ENCODE peak calls at places on chromosome 15, in seven cellular contexts. Q is IMR-90, I is neuronal stem cell, Y is H9, O is H1, X is trophoblast cell, G is mesenchymal stem cell. L is an unnamed sample.

GRCh38 chr15:74206801-74207281 is 4.3 kb upstream of the STRA6 start:
- DNase-seq in Q (no peak), I (no peak), Y (no peak), O (no peak), X (no peak), G (no peak), L (no peak)

GRCh38 chr15:56984681-56985515 is 66.5 kb downstream of the TCF12 start:
- DNase-seq in Q (peak), I (no peak), Y (no peak), O (no peak), X (peak), G (no peak), L (no peak)

GRCh38 chr15:100001405-100001804 is 268.2 kb upstream of the LYSMD4 start:
- DNase-seq in Q (no peak), I (no peak), Y (no peak), O (no peak), X (no peak), G (no peak), L (no peak)

GRCh38 chr15:45573961-45574629 is 13.1 kb upstream of the BLOC1S6 start:
- DNase-seq in Q (no peak), I (peak), Y (peak), O (peak), X (peak), G (peak), L (peak)

GRCh38 chr15:48922046-48922445 is 41.7 kb downstream of the SHC4 start:
- DNase-seq in Q (no peak), I (no peak), Y (no peak), O (no peak), X (peak), G (no peak), L (no peak)

GRCh38 chr15:99386429-99386828 is 135.1 kb downstream of the LRRC28 start:
- DNase-seq in Q (no peak), I (no peak), Y (no peak), O (no peak), X (no peak), G (no peak), L (no peak)

GRCh38 chr15:31235298-31236183 is 91.1 kb upstream of the KLF13 start:
- DNase-seq in Q (no peak), I (no peak), Y (no peak), O (no peak), X (no peak), G (peak), L (no peak)

GRCh38 chr15:74873756-74874424 is 725 bp upstream of the SCAMP2 start:
- DNase-seq in Q (no peak), I (no peak), Y (no peak), O (no peak), X (peak), G (peak), L (peak)

GRCh38 chr15:41340189-41340695 is 7.6 kb downstream of the NUSAP1 start:
- DNase-seq in Q (no peak), I (no peak), Y (no peak), O (no peak), X (no peak), G (no peak), L (no peak)

GRCh38 chr15:74489518-74490338 is 28.8 kb upstream of the UBL7 start:
- DNase-seq in Q (peak), I (peak), Y (peak), O (peak), X (peak), G (peak), L (peak)

GRCh38 chr15:49624046-49624445 is 3.2 kb downstream of the DTWD1 start:
- DNase-seq in Q (peak), I (no peak), Y (no peak), O (no peak), X (no peak), G (peak), L (no peak)

GRCh38 chr15:47616876-47617275 is 100.4 kb upstream of the SEMA6D start:
- DNase-seq in Q (no peak), I (no peak), Y (no peak), O (no peak), X (peak), G (no peak), L (no peak)

GRCh38 chr15:56929389-56929788 is 10.9 kb downstream of the TCF12 start:
- DNase-seq in Q (peak), I (no peak), Y (no peak), O (no peak), X (no peak), G (peak), L (no peak)

GRCh38 chr15:73985101-73985873 is 6.8 kb downstream of the STOML1 start:
- DNase-seq in Q (peak), I (no peak), Y (no peak), O (no peak), X (no peak), G (no peak), L (no peak)

GRCh38 chr15:38414351-38414750 is 39.6 kb upstream of the FAM98B start:
- DNase-seq in Q (peak), I (peak), Y (peak), O (peak), X (peak), G (peak), L (peak)

DNA sequence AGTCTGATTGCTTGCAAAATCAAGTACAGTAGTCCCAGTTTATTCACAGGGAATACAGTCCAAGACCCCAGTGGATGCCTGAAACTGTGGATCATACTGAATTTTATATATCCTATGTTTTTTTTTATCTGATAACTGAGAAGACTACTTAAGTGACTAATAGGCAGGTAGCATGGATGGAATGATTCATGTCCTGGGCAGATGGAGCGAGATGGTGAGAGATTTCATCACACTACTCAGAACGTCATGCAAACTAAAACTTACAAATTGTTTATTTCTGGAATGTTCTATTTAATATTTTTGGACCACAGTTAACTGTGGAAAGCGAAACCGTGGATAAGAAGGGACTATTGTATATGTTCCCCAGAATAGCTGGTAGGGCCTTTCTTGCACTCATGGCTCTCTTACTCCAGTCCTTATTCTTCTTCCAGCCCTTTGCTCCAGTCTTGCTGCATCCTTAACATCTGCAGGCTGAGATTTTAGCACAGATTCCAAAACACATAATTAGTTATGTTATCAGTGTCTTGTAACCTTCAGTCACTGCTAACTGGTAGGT is 290.0 kb downstream of the ADAMTSL3 start:
- DNase-seq in Q (peak), I (no peak), Y (no peak), O (no peak), X (peak), G (no peak), L (no peak)
- H4K8ac ChIP-seq in Q (no peak), I (no peak), Y (no peak), O (no peak), X (no peak), G (no peak), L (no peak)

GRCh38 chr15:81828135-81828534 is 217.7 kb downstream of the MEX3B start:
- DNase-seq in Q (no peak), I (no peak), Y (no peak), O (no peak), X (no peak), G (no peak), L (no peak)

GRCh38 chr15:81835731-81836130 is 210.1 kb downstream of the MEX3B start:
- DNase-seq in Q (no peak), I (no peak), Y (no peak), O (no peak), X (no peak), G (no peak), L (no peak)

GRCh38 chr15:81829918-81830317 is 215.9 kb downstream of the MEX3B start:
- DNase-seq in Q (no peak), I (no peak), Y (no peak), O (no peak), X (no peak), G (no peak), L (no peak)

GRCh38 chr15:81825136-81825535 is 220.7 kb downstream of the MEX3B start:
- DNase-seq in Q (no peak), I (no peak), Y (no peak), O (no peak), X (no peak), G (no peak), L (no peak)

DNA sequence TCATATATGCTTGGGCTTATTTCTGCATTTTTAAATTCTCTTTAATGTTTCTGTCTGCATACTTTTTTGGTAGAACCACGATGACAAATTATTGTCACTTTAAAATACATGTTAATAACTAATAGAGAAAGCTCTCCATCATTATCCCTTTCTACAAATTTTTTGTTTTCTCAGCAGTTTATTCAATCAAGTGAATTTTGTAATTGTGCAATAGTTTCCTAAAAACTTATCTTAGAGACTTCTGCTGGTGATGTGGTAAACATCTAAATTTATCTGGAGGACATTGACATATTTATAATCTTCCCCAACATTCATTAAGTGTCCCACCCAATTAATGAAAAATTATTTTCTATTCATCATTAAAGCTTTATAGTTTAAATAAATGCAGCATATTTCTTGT is 215.3 kb downstream of the MEX3B start:
- DNase-seq in Q (no peak), I (no peak), Y (no peak), O (no peak), X (no peak), G (no peak), L (no peak)
- H4K8ac ChIP-seq in Q (no peak), I (no peak), Y (no peak), O (no peak), X (no peak), G (no peak), L (no peak)

GRCh38 chr15:72856549-72857040 is 73.0 kb upstream of the ADPGK start:
- DNase-seq in Q (no peak), I (no peak), Y (peak), O (no peak), X (no peak), G (no peak), L (no peak)
- H4K8ac ChIP-seq in Q (no peak), I (no peak), Y (no peak), O (no peak), X (no peak), G (no peak), L (no peak)

GRCh38 chr15:69537085-69537484 is 84.5 kb downstream of the RPLP1 start:
- DNase-seq in Q (no peak), I (no peak), Y (peak), O (no peak), X (no peak), G (no peak), L (peak)

GRCh38 chr15:69537888-69538287 is 85.3 kb downstream of the RPLP1 start:
- DNase-seq in Q (no peak), I (no peak), Y (no peak), O (no peak), X (no peak), G (no peak), L (no peak)

GRCh38 chr15:69540622-69541021 is 88.0 kb downstream of the RPLP1 start:
- DNase-seq in Q (no peak), I (no peak), Y (no peak), O (no peak), X (no peak), G (no peak), L (no peak)

GRCh38 chr15:69539316-69539715 is 86.7 kb downstream of the RPLP1 start:
- DNase-seq in Q (no peak), I (no peak), Y (no peak), O (no peak), X (peak), G (no peak), L (no peak)

GRCh38 chr15:69538381-69538780 is 85.8 kb downstream of the RPLP1 start:
- DNase-seq in Q (no peak), I (no peak), Y (no peak), O (no peak), X (no peak), G (no peak), L (no peak)
- H4K8ac ChIP-seq in Q (no peak), I (no peak), Y (no peak), O (no peak), X (no peak), G (no peak), L (no peak)

GRCh38 chr15:33971811-33972210 is 3.5 kb downstream of the CHRM5 start:
- DNase-seq in Q (no peak), I (no peak), Y (no peak), O (no peak), X (no peak), G (no peak), L (no peak)
- H4K8ac ChIP-seq in Q (no peak), I (no peak), Y (no peak), O (no peak), X (no peak), G (no peak), L (no peak)

GRCh38 chr15:66646799-66647198 is 55.2 kb upstream of the SMAD6 start:
- DNase-seq in Q (no peak), I (no peak), Y (no peak), O (no peak), X (no peak), G (no peak), L (no peak)
- H4K8ac ChIP-seq in Q (no peak), I (no peak), Y (no peak), O (no peak), X (peak), G (no peak), L (no peak)

DNA sequence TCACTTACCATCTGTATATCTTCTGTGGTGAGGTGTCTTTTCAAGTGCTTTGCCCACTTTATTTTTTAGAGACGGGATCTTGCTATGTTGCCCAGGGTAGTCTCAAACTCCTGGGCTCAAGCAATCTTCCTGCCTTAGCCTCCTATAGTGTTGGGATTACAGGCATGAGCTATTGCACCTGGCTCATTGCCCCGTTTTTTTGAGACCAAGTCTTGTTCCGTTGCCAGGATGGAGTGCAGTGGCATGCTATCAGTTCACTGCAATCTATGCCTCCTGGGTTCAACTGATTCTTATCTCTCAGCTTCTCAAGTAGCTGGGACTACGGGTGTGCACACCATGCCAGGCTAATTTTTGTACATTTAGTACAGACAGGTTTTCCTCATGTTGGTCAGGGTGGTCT is 52.5 kb upstream of the TTBK2 start:
- DNase-seq in Q (no peak), I (no peak), Y (no peak), O (no peak), X (no peak), G (no peak), L (no peak)
- H4K8ac ChIP-seq in Q (no peak), I (no peak), Y (no peak), O (no peak), X (no peak), G (no peak), L (no peak)

DNA sequence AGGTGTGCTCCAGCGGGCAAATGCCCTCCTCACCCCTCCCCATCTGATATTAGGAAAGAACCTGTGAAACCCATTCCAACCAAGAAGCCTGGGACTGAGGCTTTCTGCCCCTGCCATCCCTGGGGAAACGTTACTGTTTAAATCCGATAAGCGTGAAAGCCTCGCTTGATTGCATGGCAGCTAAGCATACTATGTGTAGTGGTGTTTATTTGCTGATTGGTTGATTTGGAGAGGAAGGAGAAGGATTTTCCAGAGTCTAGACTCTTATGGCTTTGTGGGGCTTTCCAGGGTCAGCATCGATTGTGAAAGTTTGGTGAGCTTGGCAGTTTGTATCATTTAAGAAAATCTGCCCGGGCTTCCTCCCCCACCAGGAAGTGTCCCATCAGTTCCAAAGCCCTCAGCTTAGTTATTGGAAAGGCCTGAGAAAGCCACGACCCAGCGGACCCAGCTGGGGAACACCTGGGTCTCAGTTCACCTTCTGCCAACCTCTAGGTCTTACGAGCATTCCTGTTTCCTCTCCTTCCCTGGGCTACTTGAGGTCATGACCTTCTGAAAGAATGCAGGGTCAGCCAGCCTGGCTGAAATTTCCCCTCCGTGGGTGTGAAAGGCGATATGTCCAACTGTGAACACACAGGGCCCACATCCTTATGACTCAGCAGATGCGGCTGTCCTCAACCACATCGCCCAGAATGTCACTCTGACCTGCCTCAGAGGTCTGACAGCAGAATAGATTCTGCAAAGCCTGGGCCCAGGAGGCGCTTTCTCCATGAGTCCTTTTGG is 62.8 kb upstream of the HERC1 start:
- DNase-seq in Q (peak), I (no peak), Y (no peak), O (no peak), X (peak), G (peak), L (peak)
- H4K8ac ChIP-seq in Q (no peak), I (no peak), Y (no peak), O (no peak), X (no peak), G (no peak), L (no peak)

L was measured in mesendoderm.